ENCODE peak calls at places on chromosomes 1 and 21, in eight cellular contexts. A is uterus; J is adrenal gland; R is cardiac fibroblast; S is CD8-positive, alpha-beta T cell; B is GM13976; H is heart right ventricle; V is type B pancreatic cell. L is an unnamed sample.
A peak's percentile ranks its signal among the peaks of the same experiment; 100 is the strongest.

GRCh38 chr1:175902281-175902680 is 158.9 kb upstream of the TNR start:
- DNase-seq in A (no peak), J (no peak), R (no peak), S (no peak), B (no peak), H (no peak), V (no peak), L (peak; percentile 73)

GRCh38 chr21:35783686-35784085 is 276.6 kb downstream of the SETD4 start:
- DNase-seq in A (no peak), J (no peak), R (no peak), S (no peak), B (no peak), H (no peak), V (no peak), L (no peak)

GRCh38 chr1:237170149-237170548 is 128.2 kb downstream of the RYR2 start:
- DNase-seq in A (no peak), J (no peak), R (no peak), S (no peak), B (no peak), H (no peak), V (no peak), L (no peak)

GRCh38 chr1:19648689-19649088 is 4.6 kb downstream of the NBL1 start:
- DNase-seq in A (no peak), J (no peak), R (peak; percentile 52), S (no peak), B (no peak), H (no peak), V (no peak), L (no peak)

GRCh38 chr1:109282497-109282951 is 421 bp downstream of the PSRC1 start:
- DNase-seq in A (no peak), J (no peak), R (no peak), S (no peak), B (no peak), H (no peak), V (no peak), L (no peak)

GRCh38 chr1:119347858-119348257 is 20.7 kb upstream of the HAO2 start:
- DNase-seq in A (no peak), J (no peak), R (no peak), S (no peak), B (peak; percentile 32), H (peak; percentile 35), V (no peak), L (no peak)

GRCh38 chr1:218642033-218642954 is 297.2 kb downstream of the TGFB2 start:
- DNase-seq in A (peak; percentile 28), J (no peak), R (peak; percentile 56), S (no peak), B (no peak), H (no peak), V (no peak), L (no peak)

GRCh38 chr1:112444269-112444668 is 48.3 kb downstream of the CTTNBP2NL start:
- DNase-seq in A (no peak), J (no peak), R (no peak), S (no peak), B (no peak), H (no peak), V (no peak), L (no peak)

GRCh38 chr1:184300446-184300845 is 86.4 kb upstream of the C1orf21 start:
- DNase-seq in A (no peak), J (no peak), R (no peak), S (no peak), B (no peak), H (no peak), V (no peak), L (no peak)

GRCh38 chr1:19978143-19978542 is 1.3 kb downstream of the PLA2G2A start:
- DNase-seq in A (no peak), J (no peak), R (no peak), S (no peak), B (no peak), H (no peak), V (no peak), L (no peak)

GRCh38 chr1:11735854-11736745 is at the start of gene AGTRAP:
- DNase-seq in A (peak; percentile 97), J (peak; percentile 98), R (peak; percentile 95), S (peak; percentile 75), B (peak; percentile 96), H (peak; percentile 97), V (peak; percentile 94), L (peak; percentile 97)

GRCh38 chr1:11736746-11737639 is 1.1 kb downstream of the AGTRAP start:
- DNase-seq in A (peak; percentile 63), J (peak; percentile 76), R (peak; percentile 82), S (peak; percentile 16), B (peak; percentile 64), H (peak; percentile 30), V (no peak), L (no peak)

GRCh38 chr1:11738096-11738495 is 2.2 kb downstream of the AGTRAP start:
- DNase-seq in A (no peak), J (no peak), R (no peak), S (no peak), B (no peak), H (no peak), V (no peak), L (no peak)

GRCh38 chr1:11740258-11741192 is 4.6 kb downstream of the AGTRAP start:
- DNase-seq in A (no peak), J (no peak), R (no peak), S (peak; percentile 12), B (no peak), H (no peak), V (no peak), L (no peak)

GRCh38 chr1:11738783-11739182 is 2.8 kb downstream of the AGTRAP start:
- DNase-seq in A (no peak), J (no peak), R (no peak), S (no peak), B (no peak), H (no peak), V (no peak), L (no peak)
- TF ChIP-seq CTCF in A (no peak), J (no peak), R (no peak), S (no peak), B (no peak), H (no peak), V (no peak), L (no peak)

DNA sequence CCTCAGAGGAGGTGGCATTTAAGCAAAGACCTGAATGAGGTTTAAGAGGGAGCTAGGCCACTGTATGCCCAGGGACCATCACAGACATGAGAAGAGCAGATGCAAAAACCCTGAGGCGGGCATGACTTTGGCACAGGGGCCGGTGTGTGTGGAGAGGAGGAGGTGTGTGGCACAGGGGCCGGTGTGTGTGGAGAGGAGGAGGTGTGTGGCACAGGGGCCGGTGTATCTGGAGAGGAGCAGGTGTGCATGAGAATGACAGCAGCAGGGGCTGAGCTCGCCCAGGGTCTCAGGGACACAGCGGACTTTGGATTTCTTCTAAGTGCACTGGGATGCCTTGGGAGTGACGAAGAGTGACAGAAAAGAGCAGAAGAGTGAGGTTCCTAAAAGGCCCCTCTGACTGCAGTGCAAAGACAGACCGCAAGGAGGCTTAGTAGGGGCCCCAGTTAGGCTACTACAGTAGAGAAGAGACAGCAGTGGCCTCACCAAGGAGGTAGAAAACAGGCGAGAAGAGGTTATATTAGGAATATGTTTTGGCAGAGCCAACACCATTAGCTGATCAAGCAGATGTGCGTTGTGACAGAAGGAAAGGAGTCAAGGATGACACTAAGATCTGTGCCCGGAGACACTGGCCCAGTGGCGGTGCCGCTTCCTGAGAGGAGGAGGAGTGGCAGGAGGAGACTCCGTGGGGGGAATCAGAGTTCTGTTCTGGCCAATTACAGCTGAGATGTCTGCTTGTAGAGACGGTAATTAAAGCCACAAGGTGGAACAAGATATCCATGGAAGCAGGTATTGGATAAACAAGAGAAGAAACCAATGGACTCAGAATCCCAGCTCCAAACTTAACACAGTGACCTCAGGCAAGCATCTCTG is 18.4 kb downstream of the ZBTB17 start:
- DNase-seq in A (no peak), J (no peak), R (no peak), S (no peak), B (no peak), H (no peak), V (no peak), L (no peak)
- TF ChIP-seq CTCF in A (no peak), J (no peak), R (peak; percentile 44), S (no peak), B (no peak), H (no peak), V (peak; percentile 67), L (peak; percentile 31)

GRCh38 chr21:41746744-41747006 is 20.2 kb downstream of the RIPK4 start:
- DNase-seq in A (no peak), J (no peak), R (no peak), S (no peak), B (no peak), H (no peak), V (no peak), L (no peak)

GRCh38 chr21:41745026-41745820 is 21.6 kb downstream of the RIPK4 start:
- DNase-seq in A (no peak), J (no peak), R (no peak), S (no peak), B (no peak), H (no peak), V (no peak), L (no peak)

GRCh38 chr21:41747943-41748738 is 18.7 kb downstream of the RIPK4 start:
- DNase-seq in A (no peak), J (no peak), R (no peak), S (no peak), B (no peak), H (no peak), V (no peak), L (no peak)

GRCh38 chr21:41744028-41744940 is 22.6 kb downstream of the RIPK4 start:
- DNase-seq in A (no peak), J (no peak), R (no peak), S (no peak), B (no peak), H (no peak), V (no peak), L (no peak)

DNA sequence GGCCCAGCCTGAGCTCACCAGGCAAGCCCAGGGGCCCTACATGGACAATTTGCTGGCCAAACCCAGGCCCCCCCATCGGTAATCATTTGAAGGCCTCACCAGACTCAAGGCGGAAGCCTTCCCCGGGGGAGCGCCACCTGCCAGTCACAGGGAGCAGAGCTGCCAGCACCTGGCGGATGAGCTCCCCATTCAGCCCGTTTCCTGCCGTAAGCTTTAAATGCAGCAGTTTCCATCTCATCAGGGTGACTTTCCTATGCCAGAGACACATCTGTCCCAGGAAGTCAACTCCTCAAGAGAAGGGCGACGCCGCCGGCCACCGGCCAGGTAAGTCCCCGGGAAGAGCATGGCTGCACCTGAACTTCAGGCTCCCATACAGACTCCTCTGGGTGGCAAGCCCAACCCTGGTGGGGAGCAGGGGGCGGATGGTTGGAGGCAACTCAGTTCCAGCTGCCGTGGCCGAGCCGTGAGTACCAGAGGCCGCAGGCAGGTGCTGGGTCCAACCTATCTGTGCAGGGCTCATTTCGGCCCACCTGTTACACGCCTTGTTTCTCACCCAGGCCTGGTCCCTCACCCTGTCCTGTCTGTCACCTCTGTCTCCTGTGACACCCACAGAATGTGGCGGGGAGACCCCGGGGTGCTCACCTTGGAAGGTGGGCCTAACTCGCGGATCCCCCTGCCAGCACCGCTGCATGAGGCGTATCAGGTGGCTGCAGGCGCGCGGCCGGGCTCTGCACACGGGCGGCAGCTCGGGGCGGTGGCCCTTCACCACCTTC is 20.7 kb downstream of the RIPK4 start:
- DNase-seq in A (no peak), J (no peak), R (no peak), S (no peak), B (no peak), H (no peak), V (no peak), L (no peak)
- TF ChIP-seq CTCF in A (no peak), J (no peak), R (no peak), S (no peak), B (no peak), H (no peak), V (no peak), L (no peak)

DNA sequence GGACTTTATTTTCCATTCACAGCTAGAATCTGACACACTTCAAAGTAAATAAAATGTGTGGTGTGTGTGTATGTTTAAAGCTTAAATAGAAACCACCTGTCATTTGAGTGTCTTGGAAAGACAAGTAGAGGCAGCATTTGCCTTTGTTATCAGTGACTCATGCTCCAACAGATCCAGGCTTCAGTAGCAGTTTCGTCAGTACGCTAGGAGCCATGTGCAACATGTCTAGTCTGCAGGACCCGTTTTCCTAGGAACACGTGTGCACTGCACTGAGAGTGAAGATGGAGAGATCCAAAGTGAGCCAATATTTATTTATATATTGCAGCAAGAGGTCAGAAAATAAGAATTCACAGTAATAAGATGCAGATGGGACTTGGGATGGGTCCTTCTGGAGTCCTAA is 41.8 kb downstream of the SGIP1 start:
- DNase-seq in A (peak; percentile 58), J (peak; percentile 75), R (peak; percentile 88), S (no peak), B (no peak), H (peak; percentile 9), V (no peak), L (no peak)
- TF ChIP-seq CTCF in A (no peak), J (no peak), R (no peak), S (no peak), B (no peak), H (no peak), V (no peak), L (no peak)

L was measured in osteocyte.